ENCODE peak calls at places on chromosomes 12 and 14, in five cellular contexts. One of them, this sample, is unnamed.

GRCh38 chr14:92507174-92507768 is 6.3 kb upstream of the RIN3 start:
- DNase-seq in K562: no peak
- DNase-seq in GM12878: peak
- DNase-seq in SK-N-SH: no peak
- DNase-seq in HepG2: no peak
- DNase-seq in this sample: no peak

GRCh38 chr12:9273276-9273675 is 65.1 kb upstream of the PZP start:
- DNase-seq in GM12878: no peak
- DNase-seq in K562: no peak
- DNase-seq in HepG2: no peak
- DNase-seq in SK-N-SH: no peak
- DNase-seq in this sample: no peak

GRCh38 chr12:100675432-100675831 is 101.9 kb downstream of the GAS2L3 start:
- DNase-seq in HepG2: no peak
- DNase-seq in GM12878: no peak
- DNase-seq in K562: no peak
- DNase-seq in SK-N-SH: peak
- DNase-seq in this sample: no peak

GRCh38 chr12:66678640-66679268 is at the start of gene GRIP1:
- DNase-seq in HepG2: no peak
- DNase-seq in K562: no peak
- DNase-seq in SK-N-SH: no peak
- DNase-seq in GM12878: no peak
- DNase-seq in this sample: no peak

GRCh38 chr14:78143489-78144145 is 26.6 kb upstream of the NRXN3 start:
- DNase-seq in SK-N-SH: no peak
- DNase-seq in GM12878: no peak
- DNase-seq in HepG2: no peak
- DNase-seq in K562: peak
- DNase-seq in this sample: no peak

GRCh38 chr12:11885261-11886038 is 185.3 kb upstream of the BCL2L14 start:
- DNase-seq in GM12878: no peak
- DNase-seq in SK-N-SH: no peak
- DNase-seq in K562: no peak
- DNase-seq in HepG2: peak
- DNase-seq in this sample: no peak

GRCh38 chr14:66709292-66709691 is 201.3 kb downstream of the GPHN start:
- DNase-seq in HepG2: peak
- DNase-seq in K562: no peak
- DNase-seq in SK-N-SH: no peak
- DNase-seq in GM12878: no peak
- DNase-seq in this sample: no peak

GRCh38 chr12:57590892-57591566 is at the start of gene PIP4K2C:
- DNase-seq in HepG2: peak
- DNase-seq in GM12878: peak
- DNase-seq in SK-N-SH: peak
- DNase-seq in K562: peak
- DNase-seq in this sample: peak

GRCh38 chr12:88562151-88562550 is 18.1 kb downstream of the KITLG start:
- DNase-seq in HepG2: no peak
- DNase-seq in SK-N-SH: no peak
- DNase-seq in K562: no peak
- DNase-seq in GM12878: no peak
- DNase-seq in this sample: no peak

GRCh38 chr12:6605425-6606330 is 1.5 kb downstream of the CHD4 start:
- DNase-seq in K562: no peak
- DNase-seq in HepG2: no peak
- DNase-seq in GM12878: no peak
- DNase-seq in SK-N-SH: peak
- DNase-seq in this sample: no peak

GRCh38 chr14:92692822-92693226 is 55.6 kb downstream of the LGMN start:
- DNase-seq in HepG2: no peak
- DNase-seq in K562: no peak
- DNase-seq in SK-N-SH: peak
- DNase-seq in GM12878: no peak
- DNase-seq in this sample: no peak

GRCh38 chr12:24902521-24903304 is 46.2 kb downstream of the BCAT1 start:
- DNase-seq in K562: no peak
- DNase-seq in HepG2: no peak
- DNase-seq in GM12878: no peak
- DNase-seq in SK-N-SH: no peak
- DNase-seq in this sample: no peak

GRCh38 chr14:65302571-65303184 is 109.9 kb upstream of the FUT8 start:
- DNase-seq in HepG2: no peak
- DNase-seq in K562: no peak
- DNase-seq in SK-N-SH: no peak
- DNase-seq in GM12878: peak
- DNase-seq in this sample: no peak

GRCh38 chr12:56518570-56518969 is 3.0 kb upstream of the RBMS2 start:
- DNase-seq in K562: no peak
- DNase-seq in HepG2: peak
- DNase-seq in GM12878: no peak
- DNase-seq in SK-N-SH: no peak
- DNase-seq in this sample: no peak

GRCh38 chr12:115398311-115398781 is 714.4 kb upstream of the TBX3 start:
- DNase-seq in GM12878: no peak
- DNase-seq in HepG2: peak
- DNase-seq in K562: no peak
- DNase-seq in SK-N-SH: peak
- DNase-seq in this sample: no peak

GRCh38 chr14:105196228-105196960 is 15.3 kb upstream of the NUDT14 start:
- DNase-seq in K562: peak
- DNase-seq in SK-N-SH: no peak
- DNase-seq in HepG2: peak
- DNase-seq in GM12878: no peak
- DNase-seq in this sample: no peak

GRCh38 chr12:30098677-30099076 is 314.9 kb upstream of the TMTC1 start:
- DNase-seq in SK-N-SH: no peak
- DNase-seq in HepG2: no peak
- DNase-seq in K562: no peak
- DNase-seq in GM12878: no peak
- DNase-seq in this sample: no peak

GRCh38 chr12:103833891-103834290 is 7.1 kb downstream of the NT5DC3 start:
- DNase-seq in K562: no peak
- DNase-seq in GM12878: no peak
- DNase-seq in SK-N-SH: no peak
- DNase-seq in HepG2: no peak
- DNase-seq in this sample: peak

GRCh38 chr12:126447346-126447745 is 1382.1 kb downstream of the AACS start:
- DNase-seq in SK-N-SH: no peak
- DNase-seq in HepG2: no peak
- DNase-seq in GM12878: no peak
- DNase-seq in K562: no peak
- DNase-seq in this sample: no peak

GRCh38 chr12:102964872-102965271 is 7.4 kb downstream of the ASCL1 start:
- DNase-seq in HepG2: no peak
- DNase-seq in K562: no peak
- DNase-seq in SK-N-SH: peak
- DNase-seq in GM12878: no peak
- DNase-seq in this sample: no peak

GRCh38 chr12:59843260-59843843 is 247.5 kb downstream of the SLC16A7 start:
- DNase-seq in SK-N-SH: no peak
- DNase-seq in GM12878: no peak
- DNase-seq in HepG2: no peak
- DNase-seq in K562: no peak
- DNase-seq in this sample: no peak

GRCh38 chr12:23909559-23909958 is 39.9 kb downstream of the SOX5 start:
- DNase-seq in GM12878: no peak
- DNase-seq in HepG2: no peak
- DNase-seq in SK-N-SH: no peak
- DNase-seq in K562: no peak
- DNase-seq in this sample: no peak

GRCh38 chr12:121072147-121072546 is 33.1 kb upstream of the OASL start:
- DNase-seq in HepG2: no peak
- DNase-seq in SK-N-SH: no peak
- DNase-seq in GM12878: no peak
- DNase-seq in K562: no peak
- DNase-seq in this sample: no peak

GRCh38 chr12:88416786-88417185 is 163.5 kb downstream of the KITLG start:
- DNase-seq in GM12878: no peak
- DNase-seq in SK-N-SH: no peak
- DNase-seq in HepG2: no peak
- DNase-seq in K562: no peak
- DNase-seq in this sample: no peak

GRCh38 chr14:70789361-70789760 is 20.0 kb downstream of the MAP3K9 start:
- DNase-seq in HepG2: no peak
- DNase-seq in SK-N-SH: no peak
- DNase-seq in GM12878: no peak
- DNase-seq in K562: no peak
- DNase-seq in this sample: no peak

GRCh38 chr12:1527789-1528188 is 66.6 kb downstream of the FBXL14 start:
- DNase-seq in SK-N-SH: no peak
- DNase-seq in K562: no peak
- DNase-seq in GM12878: no peak
- DNase-seq in HepG2: no peak
- DNase-seq in this sample: no peak

GRCh38 chr14:22737052-22737451 is 29.4 kb upstream of the OXA1L start:
- DNase-seq in K562: no peak
- DNase-seq in GM12878: no peak
- DNase-seq in SK-N-SH: no peak
- DNase-seq in HepG2: no peak
- DNase-seq in this sample: no peak
- TF ChIP-seq RFX5 in K562: no peak
- TF ChIP-seq RFX5 in GM12878: no peak
- TF ChIP-seq RFX5 in SK-N-SH: no peak
- TF ChIP-seq RFX5 in HepG2: no peak
- TF ChIP-seq RFX5 in this sample: no peak

GRCh38 chr14:100982356-100982755 is 78.8 kb upstream of the RTL1 start:
- DNase-seq in HepG2: no peak
- DNase-seq in GM12878: no peak
- DNase-seq in SK-N-SH: no peak
- DNase-seq in K562: no peak
- DNase-seq in this sample: no peak

GRCh38 chr14:100979079-100979478 is 75.6 kb upstream of the RTL1 start:
- DNase-seq in SK-N-SH: no peak
- DNase-seq in HepG2: no peak
- DNase-seq in K562: no peak
- DNase-seq in GM12878: no peak
- DNase-seq in this sample: no peak

GRCh38 chr14:100981808-100982207 is 78.3 kb upstream of the RTL1 start:
- DNase-seq in GM12878: no peak
- DNase-seq in SK-N-SH: no peak
- DNase-seq in K562: no peak
- DNase-seq in HepG2: no peak
- DNase-seq in this sample: no peak

GRCh38 chr14:100980823-100981222 is 77.3 kb upstream of the RTL1 start:
- DNase-seq in HepG2: no peak
- DNase-seq in SK-N-SH: no peak
- DNase-seq in K562: no peak
- DNase-seq in GM12878: no peak
- DNase-seq in this sample: no peak

DNA sequence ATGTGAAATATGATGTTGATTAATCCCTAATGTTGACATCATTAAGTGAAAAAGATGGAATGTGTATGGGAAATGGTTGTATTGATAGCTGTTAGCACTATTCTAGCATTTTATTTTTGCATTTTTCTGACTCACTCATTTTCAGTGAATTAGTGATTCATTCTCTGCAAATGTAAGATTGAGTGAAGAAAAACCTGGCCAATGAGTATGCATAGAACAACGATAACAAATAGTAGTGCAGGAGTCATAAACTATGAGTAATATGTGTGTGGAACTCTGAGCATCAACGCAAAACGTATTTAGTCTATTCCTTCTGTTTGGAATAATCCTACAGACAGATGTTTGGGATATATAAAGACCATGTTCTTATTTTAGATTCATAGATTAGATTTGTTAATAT is 76.3 kb upstream of the RTL1 start:
- DNase-seq in HepG2: no peak
- DNase-seq in GM12878: no peak
- DNase-seq in K562: no peak
- DNase-seq in SK-N-SH: no peak
- DNase-seq in this sample: no peak
- TF ChIP-seq SIN3A in HepG2: no peak
- TF ChIP-seq SIN3A in GM12878: no peak
- TF ChIP-seq SIN3A in K562: no peak
- TF ChIP-seq SIN3A in SK-N-SH: no peak
- TF ChIP-seq SIN3A in this sample: no peak

GRCh38 chr12:119594399-119594730 is 791 bp downstream of the TMEM233 start:
- DNase-seq in HepG2: no peak
- DNase-seq in SK-N-SH: peak
- DNase-seq in K562: no peak
- DNase-seq in GM12878: no peak
- DNase-seq in this sample: peak
- TF ChIP-seq RFX5 in HepG2: no peak
- TF ChIP-seq RFX5 in SK-N-SH: no peak
- TF ChIP-seq RFX5 in K562: no peak
- TF ChIP-seq RFX5 in GM12878: no peak
- TF ChIP-seq RFX5 in this sample: no peak

GRCh38 chr14:77126074-77126325 is 15.6 kb downstream of the ZDHHC22 start:
- DNase-seq in GM12878: no peak
- DNase-seq in HepG2: no peak
- DNase-seq in SK-N-SH: no peak
- DNase-seq in K562: no peak
- DNase-seq in this sample: no peak

GRCh38 chr14:77124345-77125274 is 17.0 kb downstream of the ZDHHC22 start:
- DNase-seq in GM12878: no peak
- DNase-seq in K562: peak
- DNase-seq in SK-N-SH: peak
- DNase-seq in HepG2: no peak
- DNase-seq in this sample: no peak

GRCh38 chr14:77123381-77124344 is 17.9 kb downstream of the ZDHHC22 start:
- DNase-seq in HepG2: no peak
- DNase-seq in K562: no peak
- DNase-seq in SK-N-SH: no peak
- DNase-seq in GM12878: no peak
- DNase-seq in this sample: no peak

GRCh38 chr14:77126461-77126990 is 15.1 kb downstream of the ZDHHC22 start:
- DNase-seq in GM12878: no peak
- DNase-seq in K562: no peak
- DNase-seq in SK-N-SH: no peak
- DNase-seq in HepG2: no peak
- DNase-seq in this sample: no peak

DNA sequence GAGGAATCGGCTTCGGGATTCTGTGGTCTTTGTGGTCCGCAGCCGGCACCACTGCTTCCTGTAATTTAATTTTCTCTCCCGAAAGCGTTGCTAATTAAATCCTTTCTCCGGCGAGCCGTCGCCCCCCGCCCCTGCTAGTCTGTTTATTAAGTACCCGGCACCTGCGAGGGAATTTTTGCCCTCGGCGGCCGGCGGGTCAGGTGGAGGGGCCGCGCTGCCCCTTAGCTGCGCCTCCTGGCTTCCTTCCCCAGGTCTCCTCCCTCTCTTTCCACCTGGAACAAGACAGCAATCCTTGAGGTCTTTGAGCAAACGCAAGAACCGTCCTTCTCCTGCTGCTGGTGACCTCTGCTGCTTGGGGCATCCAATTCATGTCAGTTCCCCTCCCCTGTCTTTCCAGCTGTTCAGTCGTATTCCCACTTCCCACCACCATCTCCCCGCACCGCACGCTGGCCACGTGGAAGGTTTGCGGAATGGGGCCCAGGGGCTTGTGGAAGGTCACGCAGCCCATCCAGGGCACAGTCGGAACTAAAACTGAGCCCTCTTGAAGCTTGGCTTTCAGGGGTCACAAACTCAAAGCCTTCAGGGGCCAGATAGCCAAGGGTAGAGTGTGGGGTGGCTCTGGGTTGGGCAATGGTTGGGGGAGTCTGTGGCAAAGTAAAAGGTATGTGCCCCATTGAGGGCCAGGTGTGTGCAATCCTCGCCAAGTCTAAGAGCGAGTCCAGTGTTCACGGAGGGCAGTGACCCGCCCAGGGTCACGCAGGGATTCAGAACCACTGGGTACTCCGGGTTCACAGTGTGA is 16.1 kb downstream of the ZDHHC22 start:
- DNase-seq in HepG2: no peak
- DNase-seq in SK-N-SH: peak
- DNase-seq in GM12878: no peak
- DNase-seq in K562: no peak
- DNase-seq in this sample: no peak
- TF ChIP-seq SIN3A in HepG2: no peak
- TF ChIP-seq SIN3A in SK-N-SH: no peak
- TF ChIP-seq SIN3A in GM12878: no peak
- TF ChIP-seq SIN3A in K562: no peak
- TF ChIP-seq SIN3A in this sample: no peak